ENCODE peak calls at places on chromosomes 16 and 17, in seven cellular contexts. L, Z, G, K, W, I and X are unnamed samples.

GRCh38 chr17:81461607-81462500 is 50.7 kb downstream of the ACTG1 start:
- DNase-seq in L (no peak), Z (no peak), G (no peak), K (peak), W (no peak), I (no peak), X (peak)

GRCh38 chr17:83055911-83056582 is 23.4 kb upstream of the METRNL start:
- DNase-seq in L (peak), Z (no peak), G (no peak), K (no peak), W (peak), I (no peak), X (no peak)

GRCh38 chr16:28534542-28535373 is 4.0 kb downstream of the NUPR1 start:
- DNase-seq in L (peak), Z (no peak), G (no peak), K (peak), W (peak), I (no peak), X (no peak)

GRCh38 chr16:68257906-68258800 is 6.2 kb upstream of the SLC7A6 start:
- DNase-seq in L (peak), Z (no peak), G (no peak), K (no peak), W (no peak), I (no peak), X (no peak)

GRCh38 chr17:35531170-35531569 is 6.3 kb downstream of the SLFN12L start:
- DNase-seq in L (no peak), Z (no peak), G (no peak), K (no peak), W (no peak), I (no peak), X (no peak)

GRCh38 chr16:72985148-72985882 is 62.6 kb downstream of the ZFHX3 start:
- DNase-seq in L (peak), Z (no peak), G (no peak), K (no peak), W (peak), I (no peak), X (no peak)

GRCh38 chr17:8289103-8289397 is 580 bp downstream of the RANGRF start:
- DNase-seq in L (no peak), Z (no peak), G (no peak), K (no peak), W (no peak), I (no peak), X (no peak)

GRCh38 chr16:24737391-24737871 is 8.0 kb downstream of the TNRC6A start:
- DNase-seq in L (peak), Z (no peak), G (no peak), K (no peak), W (no peak), I (no peak), X (no peak)

GRCh38 chr17:80476877-80477646 is 655 bp upstream of the NPTX1 start:
- DNase-seq in L (no peak), Z (no peak), G (no peak), K (no peak), W (no peak), I (no peak), X (no peak)

GRCh38 chr17:61495161-61495857 is 43.1 kb downstream of the TBX4 start:
- DNase-seq in L (peak), Z (no peak), G (no peak), K (peak), W (peak), I (no peak), X (no peak)

GRCh38 chr16:27520982-27521673 is 28.6 kb downstream of the GTF3C1 start:
- DNase-seq in L (no peak), Z (no peak), G (no peak), K (no peak), W (no peak), I (no peak), X (no peak)